ENCODE peak calls at places on chromosomes 11 and 22, in seven cellular contexts. Z, E, G, O, Q, H and I are unnamed samples.

GRCh38 chr11:73997120-73997772 is 11.6 kb downstream of the UCP3 start:
- DNase-seq in Z (no peak), E (no peak), G (no peak), O (no peak), Q (no peak), H (no peak), I (no peak)

GRCh38 chr11:120703358-120704152 is 192.0 kb downstream of the GRIK4 start:
- DNase-seq in Z (no peak), E (no peak), G (no peak), O (no peak), Q (no peak), H (no peak), I (no peak)

GRCh38 chr22:16824718-16825687 is at the start of gene XKR3:
- DNase-seq in Z (no peak), E (no peak), G (peak; percentile 13), O (no peak), Q (no peak), H (peak; percentile 35), I (peak; percentile 1)

GRCh38 chr11:65793144-65793581 is 6.3 kb downstream of the OVOL1 start:
- DNase-seq in Z (no peak), E (peak; percentile 84), G (no peak), O (no peak), Q (no peak), H (no peak), I (no peak)

GRCh38 chr11:33778682-33779081 is 4.4 kb upstream of the FBXO3 start:
- DNase-seq in Z (no peak), E (no peak), G (peak; percentile 61), O (no peak), Q (peak; percentile 61), H (no peak), I (no peak)

GRCh38 chr22:32804823-32805585 is 3.5 kb downstream of the TIMP3 start:
- DNase-seq in Z (no peak), E (no peak), G (no peak), O (no peak), Q (no peak), H (no peak), I (no peak)

GRCh38 chr11:84136926-84137325 is 850.8 kb upstream of the CCDC90B start:
- DNase-seq in Z (no peak), E (no peak), G (no peak), O (no peak), Q (no peak), H (no peak), I (no peak)

GRCh38 chr11:92964471-92964870 is 5.0 kb upstream of the MTNR1B start:
- DNase-seq in Z (no peak), E (no peak), G (peak; percentile 18), O (no peak), Q (no peak), H (no peak), I (no peak)

GRCh38 chr22:48890693-48891554 is 936.7 kb downstream of the BRD1 start:
- DNase-seq in Z (no peak), E (no peak), G (no peak), O (no peak), Q (no peak), H (no peak), I (no peak)

GRCh38 chr22:44458044-44459020 is 39.7 kb downstream of the RTL6 start:
- DNase-seq in Z (no peak), E (no peak), G (no peak), O (no peak), Q (no peak), H (no peak), I (no peak)

GRCh38 chr22:35921777-35922176 is 106.8 kb downstream of the RBFOX2 start:
- DNase-seq in Z (peak; percentile 36), E (no peak), G (peak; percentile 85), O (peak; percentile 46), Q (peak; percentile 88), H (peak; percentile 68), I (peak; percentile 72)